ENCODE peak calls at places on chromosome 22, in five cellular contexts. L is ovary, A is NCI-H2171 treated with DMSO at 0.1 percent for 48 hours, O is cardiac muscle cell, M is activated T-cell treated with anti-CD3 and anti-CD28 coated beads for 1 hour. H is an unnamed sample.

GRCh38 chr22:21837184-21837979 is 30.1 kb downstream of the MAPK1 start:
- DNase-seq in L (no peak), A (no peak), O (peak), M (no peak), H (no peak)

GRCh38 chr22:38097058-38097457 is 13.1 kb upstream of the SLC16A8 start:
- DNase-seq in L (no peak), A (no peak), O (no peak), M (no peak), H (no peak)

GRCh38 chr22:44412136-44412731 is 85.8 kb downstream of the RTL6 start:
- DNase-seq in L (peak), A (no peak), O (no peak), M (no peak), H (no peak)

GRCh38 chr22:42683599-42684283 is 34.5 kb upstream of the CYB5R3 start:
- DNase-seq in L (peak), A (peak), O (no peak), M (no peak), H (no peak)

GRCh38 chr22:25023879-25024278 is 71.4 kb downstream of the KIAA1671 start:
- DNase-seq in L (no peak), A (peak), O (no peak), M (no peak), H (no peak)

GRCh38 chr22:49487950-49488349 is 339.7 kb downstream of the BRD1 start:
- DNase-seq in L (no peak), A (no peak), O (no peak), M (no peak), H (no peak)

GRCh38 chr22:41998361-41999261 is at the start of gene WBP2NL:
- DNase-seq in L (peak), A (peak), O (no peak), M (peak), H (peak)

GRCh38 chr22:35997438-35997837 is 31.2 kb downstream of the RBFOX2 start:
- DNase-seq in L (no peak), A (no peak), O (no peak), M (no peak), H (no peak)

GRCh38 chr22:22061085-22062077 is 78.8 kb upstream of the TOP3B start:
- DNase-seq in L (peak), A (peak), O (no peak), M (no peak), H (no peak)

GRCh38 chr22:43092085-43092484 is 2.9 kb upstream of the TTLL1 start:
- DNase-seq in L (no peak), A (no peak), O (no peak), M (no peak), H (no peak)

GRCh38 chr22:36644333-36644757 is 59.2 kb downstream of the CACNG2 start:
- DNase-seq in L (no peak), A (no peak), O (peak), M (no peak), H (no peak)

GRCh38 chr22:32985899-32986772 is 72.0 kb downstream of the SYN3 start:
- DNase-seq in L (peak), A (peak), O (peak), M (peak), H (no peak)

GRCh38 chr22:19109198-19110063 is 12.8 kb downstream of the DGCR2 start:
- DNase-seq in L (no peak), A (no peak), O (no peak), M (no peak), H (peak)

GRCh38 chr22:22394589-22394988 is 114.0 kb downstream of the ZNF280B start:
- DNase-seq in L (no peak), A (no peak), O (no peak), M (no peak), H (no peak)

GRCh38 chr22:35450824-35451541 is 51.0 kb downstream of the MCM5 start:
- DNase-seq in L (no peak), A (no peak), O (no peak), M (no peak), H (no peak)

GRCh38 chr22:29346659-29347058 is 31.2 kb upstream of the RASL10A start:
- DNase-seq in L (no peak), A (peak), O (no peak), M (no peak), H (no peak)

GRCh38 chr22:48406161-48406560 is 1421.5 kb downstream of the BRD1 start:
- DNase-seq in L (no peak), A (no peak), O (no peak), M (no peak), H (no peak)

GRCh38 chr22:22201185-22201924 is 43.2 kb upstream of the VPREB1 start:
- DNase-seq in L (peak), A (peak), O (peak), M (no peak), H (peak)

GRCh38 chr22:50673231-50674126 is 856 bp downstream of the SHANK3 start:
- DNase-seq in L (no peak), A (no peak), O (no peak), M (no peak), H (peak)

GRCh38 chr22:45597460-45598192 is 74.0 kb upstream of the ATXN10 start:
- DNase-seq in L (no peak), A (peak), O (peak), M (no peak), H (no peak)

GRCh38 chr22:45645526-45646414 is 25.9 kb upstream of the ATXN10 start:
- DNase-seq in L (peak), A (no peak), O (peak), M (peak), H (peak)

GRCh38 chr22:50303515-50303847 is 4.0 kb downstream of the PLXNB2 start:
- DNase-seq in L (no peak), A (no peak), O (no peak), M (no peak), H (no peak)

GRCh38 chr22:28481725-28482124 is 197.9 kb downstream of the TTC28 start:
- DNase-seq in L (no peak), A (no peak), O (no peak), M (no peak), H (no peak)

GRCh38 chr22:23376256-23376655 is 195.9 kb downstream of the BCR start:
- DNase-seq in L (no peak), A (peak), O (no peak), M (no peak), H (no peak)

GRCh38 chr22:27433585-27434190 is 367.9 kb downstream of the MN1 start:
- DNase-seq in L (no peak), A (no peak), O (peak), M (no peak), H (no peak)

GRCh38 chr22:46072981-46073682 is 77.2 kb upstream of the PPARA start:
- DNase-seq in L (peak), A (no peak), O (no peak), M (no peak), H (no peak)

H was measured in effector CD8-positive, alpha-beta T cell.